ENCODE peak calls at places on chromosomes 16 and 17, in eight cellular contexts. N is hypothalamus; W is stimulated activated naive B cell treated with anti-CD40 and anti-IgM and Interleukin-4, amounts not matched to agents 10 μg/mL and 1 μg/mL and 100 μg/mL, for 72 hours; E is cardiac muscle cell; L is iPS DF 19.7; P is HFFc6; M is breast epithelium; X is osteocyte. Y is an unnamed sample.

GRCh38 chr16:86748643-86749042 is 170.3 kb downstream of the FOXL1 start:
- DNase-seq in N (no peak), W (no peak), E (no peak), L (no peak), P (no peak), M (no peak), X (no peak), Y (no peak)

GRCh38 chr17:83137523-83137922 is 58.1 kb downstream of the METRNL start:
- DNase-seq in N (no peak), W (no peak), E (no peak), L (no peak), P (no peak), M (no peak), X (peak), Y (no peak)

GRCh38 chr17:41917957-41918391 is 777 bp downstream of the ACLY start:
- DNase-seq in N (no peak), W (no peak), E (peak), L (no peak), P (no peak), M (peak), X (peak), Y (no peak)

GRCh38 chr17:36545093-36545464 is 360 bp downstream of the GGNBP2 start:
- DNase-seq in N (no peak), W (no peak), E (no peak), L (no peak), P (no peak), M (no peak), X (no peak), Y (no peak)

GRCh38 chr17:53032861-53033271 is 789.9 kb upstream of the KIF2B start:
- DNase-seq in N (no peak), W (no peak), E (peak), L (peak), P (no peak), M (no peak), X (no peak), Y (no peak)

GRCh38 chr17:35700157-35700556 is 31.3 kb upstream of the RASL10B start:
- DNase-seq in N (no peak), W (no peak), E (no peak), L (no peak), P (no peak), M (no peak), X (no peak), Y (no peak)

GRCh38 chr17:34584805-34585416 is 5.5 kb downstream of the TMEM132E start:
- DNase-seq in N (no peak), W (no peak), E (peak), L (no peak), P (peak), M (no peak), X (no peak), Y (peak)

GRCh38 chr17:77126519-77126918 is 14.2 kb upstream of the SEC14L1 start:
- DNase-seq in N (no peak), W (no peak), E (no peak), L (no peak), P (no peak), M (peak), X (no peak), Y (no peak)

GRCh38 chr16:10941127-10941933 is 938 bp downstream of the DEXI start:
- DNase-seq in N (no peak), W (no peak), E (no peak), L (no peak), P (no peak), M (no peak), X (no peak), Y (no peak)

GRCh38 chr17:19260958-19261357 is 23.8 kb downstream of the EPN2 start:
- DNase-seq in N (no peak), W (no peak), E (no peak), L (no peak), P (no peak), M (no peak), X (no peak), Y (no peak)

Y was measured in AG09309.